ENCODE peak calls at places on chromosomes 2 and 18, in six cellular contexts. G is body of pancreas, Y is psoas muscle, I is hepatocyte, D is trophoblast cell, A is IMR-90. S is an unnamed sample.

GRCh38 chr2:215851091-215851490 is 162.3 kb downstream of the MREG start:
- DNase-seq in I (no peak), D (no peak), G (no peak), A (peak; percentile 69), Y (no peak), S (no peak)

GRCh38 chr2:60534034-60534393 is 19.4 kb downstream of the BCL11A start:
- DNase-seq in A (no peak), I (no peak), Y (no peak), G (no peak), D (no peak), S (no peak)

GRCh38 chr2:240893363-240893828 is 2.6 kb downstream of the MAB21L4 start:
- DNase-seq in I (peak; percentile 91), Y (no peak), A (peak; percentile 36), G (no peak), D (peak; percentile 71), S (no peak)

GRCh38 chr18:61435064-61435652 is 101.9 kb downstream of the CDH20 start:
- DNase-seq in Y (no peak), A (peak; percentile 10), D (peak; percentile 13), G (no peak), I (peak; percentile 10), S (peak; percentile 37)

GRCh38 chr2:85935746-85936208 is 47.0 kb upstream of the ST3GAL5 start:
- DNase-seq in G (no peak), Y (no peak), I (no peak), A (peak; percentile 71), D (peak; percentile 68), S (no peak)

GRCh38 chr2:22375094-22375493 is 1009.9 kb upstream of the KLHL29 start:
- DNase-seq in A (no peak), G (no peak), I (peak; percentile 48), D (no peak), Y (no peak), S (no peak)

GRCh38 chr2:150478206-150478974 is 9.1 kb downstream of the RND3 start:
- DNase-seq in I (no peak), A (peak; percentile 31), G (no peak), D (no peak), Y (no peak), S (peak; percentile 48)

GRCh38 chr2:181686566-181687185 is 6.4 kb upstream of the NEUROD1 start:
- DNase-seq in Y (no peak), D (no peak), I (no peak), G (no peak), A (no peak), S (no peak)

GRCh38 chr2:11899264-11899818 is 152.9 kb downstream of the LPIN1 start:
- DNase-seq in Y (no peak), I (no peak), D (no peak), G (no peak), A (peak; percentile 63), S (no peak)

GRCh38 chr2:37648316-37649011 is 23.0 kb downstream of the CDC42EP3 start:
- DNase-seq in I (no peak), A (no peak), G (peak; percentile 65), Y (peak; percentile 81), D (no peak), S (no peak)

GRCh38 chr2:23220687-23221086 is 164.3 kb upstream of the KLHL29 start:
- DNase-seq in Y (no peak), I (no peak), D (no peak), G (no peak), A (no peak), S (no peak)

GRCh38 chr18:76452357-76452756 is 42.7 kb downstream of the ZNF516 start:
- DNase-seq in D (no peak), A (peak; percentile 67), G (peak; percentile 3), I (no peak), Y (no peak), S (no peak)

GRCh38 chr2:150681120-150681796 is 193.8 kb upstream of the RND3 start:
- DNase-seq in D (peak; percentile 33), Y (no peak), A (peak; percentile 97), G (no peak), I (peak; percentile 56), S (no peak)

GRCh38 chr18:12315911-12316310 is 7.9 kb downstream of the TUBB6 start:
- DNase-seq in Y (no peak), I (no peak), A (no peak), D (no peak), G (no peak), S (no peak)

GRCh38 chr2:63051795-63052333 is 1.2 kb downstream of the OTX1 start:
- DNase-seq in G (no peak), Y (peak; percentile 9), D (no peak), I (no peak), A (no peak), S (no peak)

GRCh38 chr18:7367336-7367735 is 136.4 kb downstream of the LRRC30 start:
- DNase-seq in Y (no peak), G (no peak), A (no peak), D (no peak), I (no peak), S (no peak)

GRCh38 chr2:239239607-239240479 is 161.0 kb downstream of the HDAC4 start:
- DNase-seq in I (no peak), A (peak; percentile 53), G (no peak), Y (no peak), D (no peak), S (no peak)

GRCh38 chr2:28381225-28382180 is 11.2 kb upstream of the FOSL2 start:
- DNase-seq in D (no peak), Y (no peak), G (no peak), A (no peak), I (peak; percentile 77), S (no peak)
- H3K4me3 ChIP-seq in D (no peak overlapping the region), Y (no peak overlapping the region), G (no peak overlapping the region), A (no peak overlapping the region), I (no peak overlapping the region), S (no peak overlapping the region)

GRCh38 chr2:159895258-159896209 is 97.5 kb upstream of the CD302 start:
- DNase-seq in I (peak; percentile 23), G (no peak), A (peak; percentile 11), D (peak; percentile 80), Y (no peak), S (no peak)
- H3K4me1 ChIP-seq in I (peaks cover 22% of the 10 kb centered on the region), G (no peaks in the 10 kb centered on the region), A (no peaks in the 10 kb centered on the region), D (no peaks in the 10 kb centered on the region), Y (no peaks in the 10 kb centered on the region), S (peaks cover 6% of the 10 kb centered on the region)

GRCh38 chr2:187220100-187220499 is 228.0 kb downstream of the CALCRL start:
- DNase-seq in A (no peak), I (no peak), G (no peak), D (no peak), Y (no peak), S (no peak)

GRCh38 chr2:187210726-187211125 is 237.3 kb downstream of the CALCRL start:
- DNase-seq in A (no peak), G (no peak), D (no peak), Y (no peak), I (peak; percentile 21), S (no peak)

GRCh38 chr2:187213788-187214187 is 234.3 kb downstream of the CALCRL start:
- DNase-seq in A (no peak), Y (no peak), I (no peak), G (no peak), D (no peak), S (no peak)

DNA sequence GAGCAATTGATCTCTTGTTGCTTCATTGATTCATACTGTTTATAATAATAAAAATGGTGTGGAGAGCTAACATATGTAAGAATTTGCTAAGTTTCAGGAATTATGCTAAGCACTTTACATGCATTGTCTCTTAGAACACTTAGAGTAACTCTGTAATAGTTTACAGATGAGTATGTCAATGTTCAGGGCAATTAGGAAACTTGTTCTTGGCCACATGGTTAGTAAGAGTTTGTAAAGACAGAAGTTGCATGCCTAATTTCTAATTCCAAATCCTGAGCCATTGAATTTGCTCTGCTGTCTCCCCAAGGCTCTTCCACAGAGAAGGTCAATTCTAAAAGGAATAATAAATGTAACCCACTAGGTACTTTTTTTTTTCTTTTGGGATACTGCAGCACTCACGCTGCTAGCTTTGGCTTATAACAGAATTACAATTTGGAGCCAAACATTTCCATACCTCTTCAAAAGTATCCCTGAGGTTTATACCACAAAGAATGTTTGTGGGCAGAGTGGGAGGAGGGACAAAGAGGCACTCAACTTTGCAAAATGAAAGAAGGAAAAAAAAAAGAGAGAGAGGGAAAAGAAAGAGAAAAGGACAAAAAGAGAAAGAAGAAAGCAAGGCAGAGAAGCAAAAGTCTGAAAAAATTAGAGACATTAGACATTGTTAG is 232.3 kb downstream of the CALCRL start:
- DNase-seq in A (no peak), D (no peak), I (no peak), Y (no peak), G (no peak), S (no peak)
- H3K4me3 ChIP-seq in A (no peak overlapping the region), D (no peak overlapping the region), I (no peak overlapping the region), Y (no peak overlapping the region), G (no peak overlapping the region), S (no peak overlapping the region)

GRCh38 chr2:238064376-238064775 is 3.6 kb downstream of the SCLY start:
- DNase-seq in I (peak; percentile 54), Y (no peak), A (no peak), D (no peak), G (peak; percentile 44), S (no peak)
- H3K4me1 ChIP-seq in I (peaks cover 28% of the 10 kb centered on the region), Y (peaks cover 13% of the 10 kb centered on the region), A (no peaks in the 10 kb centered on the region), D (no peaks in the 10 kb centered on the region), G (peaks cover 57% of the 10 kb centered on the region), S (peaks cover 14% of the 10 kb centered on the region)

GRCh38 chr2:3303583-3304406 is 73.8 kb downstream of the EIPR1 start:
- DNase-seq in G (peak; percentile 85), Y (peak; percentile 84), A (peak; percentile 77), D (peak; percentile 61), I (peak; percentile 92), S (peak; percentile 82)
- H3K4me3 ChIP-seq in G (no peak overlapping the region), Y (peak overlapping the region; percentile 61), A (no peak overlapping the region), D (no peak overlapping the region), I (no peak overlapping the region), S (no peak overlapping the region)

DNA sequence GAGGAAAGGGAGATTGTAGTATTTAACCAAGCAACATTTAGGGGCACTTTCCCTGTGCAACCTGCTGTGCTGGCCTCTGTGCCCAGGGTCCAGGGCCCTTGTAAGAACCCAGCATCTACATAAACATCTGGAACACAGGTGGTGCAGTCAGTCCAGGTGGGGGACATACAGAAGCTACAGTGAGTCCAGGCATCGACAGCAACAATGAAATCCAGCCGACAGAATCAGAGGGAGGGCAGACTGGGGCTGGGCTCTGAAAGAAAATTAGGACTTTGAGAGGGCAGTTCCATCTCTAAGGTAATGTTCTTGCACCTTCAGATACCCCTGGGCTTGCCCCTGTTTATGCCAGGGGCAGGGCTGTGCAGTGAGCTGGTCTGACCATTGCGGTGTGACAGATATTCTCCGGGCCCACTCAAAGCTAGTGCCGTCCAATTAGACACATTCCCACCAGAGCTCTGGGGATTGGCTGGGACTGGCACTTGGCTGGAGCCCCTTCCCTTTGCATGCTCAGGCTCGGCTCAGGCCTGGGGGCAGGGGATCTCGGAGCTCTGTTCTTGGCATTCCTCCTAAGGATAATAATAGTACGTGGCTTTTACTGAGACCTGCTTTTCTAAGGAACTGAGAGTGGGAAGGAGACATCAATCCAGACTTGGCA is 5.4 kb downstream of the LBH start:
- DNase-seq in D (no peak), Y (no peak), I (no peak), A (no peak), G (no peak), S (no peak)
- H3K4me1 ChIP-seq in D (peaks cover 25% of the 10 kb centered on the region), Y (peaks cover 8% of the 10 kb centered on the region), I (peaks cover 24% of the 10 kb centered on the region), A (peaks cover 47% of the 10 kb centered on the region), G (peaks cover 18% of the 10 kb centered on the region), S (peaks cover 9% of the 10 kb centered on the region)